ENCODE peak calls at places on chromosomes 12 and 14, in seven cellular contexts. L is HS-5; J is cardiac muscle cell; H is left colon; V is bronchial epithelial cell; E is activated CD4-positive, CD25-positive, alpha-beta regulatory T cell treated with anti-CD3 and anti-CD28 coated beads, Interleukin-2, amount 50 U/mL, for 16 hours; B is naive thymus-derived CD4-positive, alpha-beta T cell. N is an unnamed sample.

GRCh38 chr12:65779091-65779642 is 45.1 kb upstream of the HMGA2 start:
- DNase-seq in L (peak), J (peak), H (no peak), V (peak), E (no peak), B (no peak), N (peak)

GRCh38 chr12:1217191-1217949 is 226.3 kb downstream of the ERC1 start:
- DNase-seq in L (peak), J (peak), H (no peak), V (peak), E (no peak), B (no peak), N (peak)

GRCh38 chr12:8644345-8645248 is 18.0 kb downstream of the MFAP5 start:
- DNase-seq in L (no peak), J (peak), H (no peak), V (peak), E (peak), B (peak), N (no peak)

GRCh38 chr12:83318386-83318971 is 631.8 kb downstream of the TMTC2 start:
- DNase-seq in L (no peak), J (no peak), H (no peak), V (peak), E (no peak), B (no peak), N (no peak)

GRCh38 chr12:54036620-54037359 is 3.9 kb downstream of the HOXC5 start:
- DNase-seq in L (no peak), J (no peak), H (no peak), V (peak), E (no peak), B (no peak), N (no peak)

GRCh38 chr12:132478845-132479244 is 11.1 kb upstream of the FBRSL1 start:
- DNase-seq in L (no peak), J (no peak), H (no peak), V (no peak), E (no peak), B (no peak), N (no peak)

GRCh38 chr14:88233915-88234314 is 89.2 kb downstream of the KCNK10 start:
- DNase-seq in L (no peak), J (peak), H (no peak), V (peak), E (no peak), B (no peak), N (no peak)

GRCh38 chr12:50185975-50186663 is 18.9 kb upstream of the CERS5 start:
- DNase-seq in L (no peak), J (peak), H (no peak), V (peak), E (no peak), B (no peak), N (no peak)

GRCh38 chr12:113276306-113276705 is 55.0 kb downstream of the TPCN1 start:
- DNase-seq in L (no peak), J (peak), H (no peak), V (no peak), E (no peak), B (no peak), N (no peak)

GRCh38 chr12:115623764-115624334 is 653.6 kb downstream of the MED13L start:
- DNase-seq in L (no peak), J (peak), H (no peak), V (no peak), E (no peak), B (no peak), N (no peak)

GRCh38 chr12:108691995-108692808 is 39.1 kb downstream of the CORO1C start:
- DNase-seq in L (no peak), J (no peak), H (peak), V (peak), E (no peak), B (no peak), N (peak)

GRCh38 chr12:70637286-70637685 is at the start of gene PTPRB:
- DNase-seq in L (no peak), J (no peak), H (no peak), V (no peak), E (no peak), B (no peak), N (no peak)

GRCh38 chr12:64903738-64904137 is 79.3 kb downstream of the TBC1D30 start:
- DNase-seq in L (peak), J (no peak), H (no peak), V (peak), E (no peak), B (no peak), N (no peak)

GRCh38 chr14:86723254-86723624 is 1193.3 kb downstream of the FLRT2 start:
- DNase-seq in L (no peak), J (no peak), H (no peak), V (no peak), E (no peak), B (no peak), N (no peak)

GRCh38 chr14:51014086-51014485 is 69.8 kb upstream of the PYGL start:
- DNase-seq in L (no peak), J (peak), H (no peak), V (peak), E (no peak), B (no peak), N (no peak)

GRCh38 chr14:89237923-89238529 is 179.0 kb downstream of the FOXN3 start:
- DNase-seq in L (no peak), J (peak), H (no peak), V (peak), E (no peak), B (no peak), N (no peak)

GRCh38 chr12:5383961-5384360 is 47.9 kb upstream of the NTF3 start:
- DNase-seq in L (no peak), J (no peak), H (no peak), V (no peak), E (no peak), B (no peak), N (no peak)

GRCh38 chr14:105446971-105447370 is 27.3 kb downstream of the MTA1 start:
- DNase-seq in L (no peak), J (no peak), H (no peak), V (no peak), E (no peak), B (no peak), N (no peak)

GRCh38 chr12:53045646-53046045 is 4.2 kb upstream of the TNS2 start:
- DNase-seq in L (no peak), J (peak), H (no peak), V (no peak), E (no peak), B (no peak), N (no peak)

GRCh38 chr12:9742665-9743064 is 9.8 kb upstream of the CLECL1 start:
- DNase-seq in L (no peak), J (no peak), H (peak), V (no peak), E (no peak), B (no peak), N (no peak)

GRCh38 chr12:18861287-18861858 is 123.5 kb downstream of the CAPZA3 start:
- DNase-seq in L (peak), J (peak), H (no peak), V (peak), E (no peak), B (no peak), N (no peak)

GRCh38 chr14:50462111-50462510 is 65.4 kb upstream of the CDKL1 start:
- DNase-seq in L (no peak), J (no peak), H (no peak), V (no peak), E (no peak), B (no peak), N (peak)

GRCh38 chr14:104135904-104136471 is 2.4 kb upstream of the KIF26A start:
- DNase-seq in L (no peak), J (no peak), H (no peak), V (no peak), E (no peak), B (no peak), N (no peak)

GRCh38 chr12:50764116-50764860 is 387 bp downstream of the ATF1 start:
- DNase-seq in L (no peak), J (peak), H (peak), V (peak), E (peak), B (peak), N (no peak)

GRCh38 chr14:74571901-74572828 is 39.9 kb downstream of the LTBP2 start:
- DNase-seq in L (peak), J (peak), H (no peak), V (peak), E (no peak), B (no peak), N (peak)

N was measured in HAP-1.